ENCODE peak calls at places on chromosomes 12 and 14, in ten cellular contexts. H is A549; R is tibial artery; F is tibial nerve; V is CD8-positive, alpha-beta memory T cell; O is IMR-90; I is fibroblast of lung; W is astrocyte; P is esophagus squamous epithelium; Q is K562. B is an unnamed sample. For H3K9me3, the result is how much of the 10 kb centered on the place peaks cover.

GRCh38 chr14:77582511-77582910 is 33.9 kb downstream of the SPTLC2 start:
- DNase-seq in H (no peak), R (no peak), F (no peak), V (no peak), O (peak), I (no peak), W (no peak), P (no peak), Q (no peak), B (no peak)

GRCh38 chr14:95520346-95520745 is 3.9 kb upstream of the SYNE3 start:
- DNase-seq in H (no peak), R (no peak), F (no peak), V (no peak), O (no peak), I (no peak), W (no peak), P (no peak), Q (no peak), B (no peak)

GRCh38 chr12:88579572-88579940 is 715 bp downstream of the KITLG start:
- DNase-seq in H (peak), R (peak), F (peak), V (no peak), O (no peak), I (no peak), W (no peak), P (no peak), Q (no peak), B (no peak)

GRCh38 chr12:91845365-91845764 is 300.3 kb downstream of the BTG1 start:
- DNase-seq in H (no peak), R (no peak), F (no peak), V (no peak), O (no peak), I (no peak), W (no peak), P (no peak), Q (no peak), B (no peak)

GRCh38 chr12:13428538-13429265 is 232.2 kb downstream of the EMP1 start:
- DNase-seq in H (no peak), R (no peak), F (no peak), V (no peak), O (no peak), I (no peak), W (peak), P (no peak), Q (no peak), B (no peak)

GRCh38 chr14:100317897-100318808 is 5.0 kb upstream of the SLC25A47 start:
- DNase-seq in H (peak), R (peak), F (no peak), V (peak), O (peak), I (peak), W (peak), P (no peak), Q (peak), B (peak)

GRCh38 chr12:1740161-1740948 is 49.5 kb downstream of the ADIPOR2 start:
- DNase-seq in H (no peak), R (no peak), F (no peak), V (peak), O (no peak), I (no peak), W (no peak), P (no peak), Q (no peak), B (no peak)

GRCh38 chr14:22400590-22401259 is 188.3 kb downstream of the DAD1 start:
- DNase-seq in H (no peak), R (no peak), F (no peak), V (no peak), O (no peak), I (no peak), W (peak), P (no peak), Q (no peak), B (no peak)

GRCh38 chr14:61505815-61506809 is 184.7 kb downstream of the PRKCH start:
- DNase-seq in H (no peak), R (no peak), F (no peak), V (no peak), O (peak), I (peak), W (peak), P (no peak), Q (no peak), B (no peak)

GRCh38 chr12:11765817-11766794 is 116.6 kb downstream of the ETV6 start:
- DNase-seq in H (no peak), R (no peak), F (no peak), V (no peak), O (peak), I (peak), W (peak), P (no peak), Q (no peak), B (no peak)

GRCh38 chr12:105948331-105948730 is 190.4 kb downstream of the NUAK1 start:
- DNase-seq in H (no peak), R (peak), F (no peak), V (no peak), O (peak), I (peak), W (peak), P (no peak), Q (no peak), B (no peak)

GRCh38 chr12:111693818-111694217 is 8.0 kb downstream of the ACAD10 start:
- DNase-seq in H (no peak), R (no peak), F (no peak), V (no peak), O (no peak), I (no peak), W (no peak), P (no peak), Q (no peak), B (no peak)

GRCh38 chr14:39033371-39033770 is 69.7 kb downstream of the SEC23A start:
- DNase-seq in H (no peak), R (no peak), F (no peak), V (no peak), O (peak), I (no peak), W (peak), P (no peak), Q (no peak), B (no peak)

GRCh38 chr14:24339284-24340151 is at the start of gene RIPK3:
- DNase-seq in H (no peak), R (no peak), F (no peak), V (peak), O (no peak), I (no peak), W (no peak), P (no peak), Q (no peak), B (peak)

GRCh38 chr12:49541140-49541861 is 2.5 kb downstream of the KCNH3 start:
- DNase-seq in H (no peak), R (peak), F (no peak), V (no peak), O (no peak), I (no peak), W (no peak), P (no peak), Q (no peak), B (no peak)

GRCh38 chr12:52171950-52172512 is 19.8 kb downstream of the KRT80 start:
- DNase-seq in H (peak), R (no peak), F (no peak), V (no peak), O (peak), I (no peak), W (no peak), P (no peak), Q (no peak), B (no peak)

GRCh38 chr12:71157601-71158233 is at the start of gene TSPAN8:
- DNase-seq in H (no peak), R (no peak), F (no peak), V (no peak), O (no peak), I (no peak), W (no peak), P (no peak), Q (no peak), B (no peak)

GRCh38 chr12:80598004-80598606 is 109.3 kb upstream of the MYF6 start:
- DNase-seq in H (no peak), R (no peak), F (no peak), V (no peak), O (peak), I (peak), W (peak), P (no peak), Q (no peak), B (no peak)

GRCh38 chr14:91975763-91976162 is 28.3 kb upstream of the FBLN5 start:
- DNase-seq in H (no peak), R (no peak), F (no peak), V (no peak), O (no peak), I (no peak), W (no peak), P (no peak), Q (no peak), B (no peak)

GRCh38 chr12:27797301-27798025 is 17.4 kb upstream of the MANSC4 start:
- DNase-seq in H (no peak), R (no peak), F (no peak), V (no peak), O (no peak), I (no peak), W (no peak), P (no peak), Q (no peak), B (no peak)

GRCh38 chr12:10395390-10395998 is 5.7 kb upstream of the KLRK1 start:
- DNase-seq in H (peak), R (no peak), F (no peak), V (peak), O (peak), I (peak), W (peak), P (no peak), Q (no peak), B (no peak)

GRCh38 chr14:98112211-98112780 is 1159.7 kb downstream of the BCL11B start:
- DNase-seq in H (no peak), R (no peak), F (no peak), V (no peak), O (no peak), I (no peak), W (no peak), P (no peak), Q (no peak), B (no peak)

GRCh38 chr14:34365309-34365915 is 96.6 kb downstream of the SPTSSA start:
- DNase-seq in H (no peak), R (no peak), F (no peak), V (no peak), O (peak), I (peak), W (no peak), P (no peak), Q (no peak), B (no peak)

GRCh38 chr14:68638817-68639517 is 153.9 kb downstream of the ZFP36L1 start:
- DNase-seq in H (no peak), R (peak), F (no peak), V (no peak), O (no peak), I (no peak), W (no peak), P (no peak), Q (no peak), B (no peak)

GRCh38 chr14:82354126-82354525 is 820.5 kb upstream of the SEL1L start:
- DNase-seq in H (no peak), R (no peak), F (no peak), V (no peak), O (no peak), I (no peak), W (no peak), P (no peak), Q (no peak), B (no peak)
- H3K9me3 ChIP-seq in H (under half), R (under half), F (under half), V (under half), O (under half), I (under half), W (under half), P (under half), Q (under half), B (under half)

DNA sequence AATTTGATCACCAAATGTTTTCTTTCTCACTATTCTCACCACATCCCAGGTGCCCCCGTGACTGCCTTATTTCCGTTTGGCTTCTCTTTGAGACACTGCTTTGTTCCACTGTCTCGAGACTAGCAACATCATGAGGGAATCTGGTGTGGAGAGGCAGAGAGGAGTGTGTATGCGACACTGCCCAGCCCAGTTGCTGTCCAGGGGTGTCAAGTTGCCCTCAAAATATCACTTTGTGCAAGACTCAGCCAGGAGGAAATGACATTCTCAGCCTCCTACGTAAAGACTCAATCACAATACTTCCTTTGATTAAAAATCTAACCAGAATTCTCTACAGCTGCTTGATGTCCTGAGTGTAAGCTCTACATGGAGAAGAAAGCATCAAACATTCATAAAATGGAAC is 48.2 kb upstream of the EEA1 start:
- DNase-seq in H (no peak), R (no peak), F (no peak), V (no peak), O (no peak), I (no peak), W (no peak), P (no peak), Q (no peak), B (no peak)
- H3K9me3 ChIP-seq in H (under half), R (under half), F (under half), V (under half), O (under half), I (under half), W (under half), P (under half), Q (under half), B (under half)

DNA sequence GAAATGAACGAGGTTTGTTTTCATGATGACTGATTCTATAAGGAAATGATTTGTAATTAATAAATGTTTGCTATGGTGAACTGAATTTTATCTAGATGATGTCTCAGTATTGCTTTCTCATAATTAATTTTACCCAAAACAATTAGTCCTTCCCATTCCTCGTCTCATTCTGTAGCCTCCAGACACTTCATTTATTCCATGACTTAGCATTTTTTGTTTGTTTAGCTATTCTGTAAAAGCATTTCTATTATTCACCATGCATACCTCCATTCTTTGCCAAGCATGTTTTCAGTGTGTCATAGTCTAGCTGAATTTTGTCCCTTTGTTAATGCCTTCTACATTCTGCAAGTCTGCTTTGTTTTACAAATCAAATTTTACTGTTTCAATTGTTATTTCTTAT is 137.4 kb upstream of the RPL10L start:
- DNase-seq in H (no peak), R (no peak), F (no peak), V (no peak), O (no peak), I (no peak), W (no peak), P (no peak), Q (no peak), B (no peak)
- H3K9me3 ChIP-seq in H (under half), R (under half), F (under half), V (under half), O (under half), I (under half), W (under half), P (under half), Q (under half), B (under half)

DNA sequence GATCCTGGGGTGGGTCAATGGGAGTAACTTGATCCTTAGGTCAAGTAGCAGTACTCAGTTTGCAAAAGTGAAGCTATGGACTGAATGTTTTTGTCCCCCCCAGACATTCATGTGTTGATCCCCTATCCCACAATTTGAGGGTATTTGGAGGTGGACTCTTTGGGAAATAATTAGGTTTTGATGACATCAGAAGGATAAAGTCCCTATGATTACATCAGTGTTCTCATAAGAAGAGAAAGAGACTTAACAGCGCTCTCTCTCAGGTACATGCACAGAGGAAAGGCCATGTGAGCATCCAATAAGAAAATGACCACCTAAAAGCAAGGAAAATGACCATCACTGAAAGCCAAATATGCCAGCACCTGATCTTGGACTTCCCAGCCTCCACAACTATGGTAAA is 550.8 kb downstream of the FOXG1 start:
- DNase-seq in H (no peak), R (no peak), F (no peak), V (no peak), O (no peak), I (no peak), W (no peak), P (no peak), Q (no peak), B (no peak)
- H3K9me3 ChIP-seq in H (under half), R (under half), F (under half), V (under half), O (under half), I (under half), W (under half), P (under half), Q (under half), B (under half)

GRCh38 chr14:105888784-105889665 is 362.6 kb downstream of the TMEM121 start:
- DNase-seq in H (no peak), R (peak), F (peak), V (no peak), O (no peak), I (no peak), W (no peak), P (no peak), Q (no peak), B (peak)
- H3K9me3 ChIP-seq in H (under half), R (under half), F (under half), V (under half), O (under half), I (under half), W (under half), P (under half), Q (under half), B (under half)

GRCh38 chr12:90099288-90099687 is 390.6 kb upstream of the ATP2B1 start:
- DNase-seq in H (no peak), R (no peak), F (no peak), V (no peak), O (peak), I (peak), W (peak), P (no peak), Q (no peak), B (no peak)

GRCh38 chr12:90102957-90103652 is 394.5 kb upstream of the ATP2B1 start:
- DNase-seq in H (peak), R (no peak), F (no peak), V (peak), O (peak), I (peak), W (peak), P (no peak), Q (no peak), B (no peak)

GRCh38 chr12:90100619-90101018 is 392.0 kb upstream of the ATP2B1 start:
- DNase-seq in H (no peak), R (no peak), F (no peak), V (no peak), O (no peak), I (no peak), W (no peak), P (no peak), Q (no peak), B (no peak)

DNA sequence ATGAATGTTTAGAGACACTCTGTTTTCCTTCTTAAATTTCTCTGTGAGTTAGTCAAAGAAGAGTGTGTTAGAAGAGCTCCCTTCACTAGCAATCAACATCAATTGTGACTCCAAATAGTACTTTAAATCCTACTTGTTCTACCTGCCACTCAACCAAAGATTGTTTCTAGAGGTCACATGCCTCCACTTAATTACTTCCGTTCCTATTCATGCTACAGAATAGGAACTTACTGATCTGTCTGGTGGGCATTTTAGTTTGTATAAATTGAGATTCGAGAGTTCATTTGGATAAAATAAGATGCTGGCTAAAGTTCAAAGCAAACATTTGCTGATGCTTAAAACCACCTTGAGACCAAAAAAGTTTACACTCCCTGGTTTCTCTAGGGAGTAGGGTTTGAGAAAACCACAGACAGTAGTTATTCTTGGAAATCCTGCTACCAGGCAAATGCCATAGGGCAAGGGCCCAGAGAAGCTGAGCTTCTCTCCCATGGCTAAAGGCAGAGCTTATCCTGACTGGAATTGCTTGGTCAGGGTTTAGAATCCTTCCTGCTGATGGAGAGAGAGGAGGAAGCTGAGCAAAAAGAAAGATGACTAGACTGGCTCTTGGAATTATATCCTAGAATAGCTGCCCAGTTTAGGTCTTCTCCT is 389.6 kb upstream of the ATP2B1 start:
- DNase-seq in H (no peak), R (no peak), F (no peak), V (no peak), O (no peak), I (no peak), W (peak), P (no peak), Q (no peak), B (no peak)
- H3K9me3 ChIP-seq in H (under half), R (under half), F (under half), V (under half), O (under half), I (under half), W (under half), P (under half), Q (under half), B (under half)

DNA sequence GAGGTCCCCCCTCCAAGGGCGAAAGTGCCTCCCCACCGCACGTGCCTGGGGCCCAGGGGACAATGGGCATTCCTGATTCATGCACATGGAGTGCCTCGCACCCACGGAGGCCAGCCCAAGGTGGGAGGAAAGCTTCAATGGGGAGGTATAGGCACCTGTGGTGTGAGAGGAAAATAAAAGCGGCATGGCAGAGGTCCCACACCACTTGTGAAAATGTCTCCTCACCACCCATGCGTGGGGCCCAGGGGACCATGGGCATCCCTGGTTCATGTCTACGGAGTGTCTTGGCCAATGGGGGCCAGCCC is 384.7 kb downstream of the ALG10 start:
- DNase-seq in H (no peak), R (peak), F (peak), V (no peak), O (no peak), I (no peak), W (no peak), P (no peak), Q (no peak), B (peak)
- H3K9me3 ChIP-seq in H (under half), R (half or more), F (under half), V (under half), O (under half), I (under half), W (under half), P (half or more), Q (under half), B (under half)

DNA sequence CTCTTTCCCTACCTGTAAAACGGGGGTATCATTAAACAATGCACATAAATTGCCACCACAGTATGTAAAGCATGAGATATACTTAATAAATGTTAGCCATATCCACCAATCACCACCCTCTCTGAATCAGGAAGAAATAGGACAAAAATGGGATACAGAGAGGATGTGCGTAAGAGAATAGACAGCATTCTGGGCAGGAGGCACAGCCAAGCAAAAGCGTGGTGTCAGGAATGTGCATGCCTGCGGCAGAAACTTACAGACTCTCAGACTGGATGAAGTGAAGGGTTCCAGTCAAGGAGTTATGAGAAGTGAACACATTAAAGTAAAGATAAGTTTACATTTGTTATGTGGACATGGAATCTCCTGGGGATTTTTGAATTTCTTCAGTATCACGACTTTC is 121.7 kb upstream of the MDM1 start:
- DNase-seq in H (no peak), R (no peak), F (no peak), V (no peak), O (no peak), I (no peak), W (no peak), P (no peak), Q (no peak), B (no peak)
- H3K9me3 ChIP-seq in H (under half), R (under half), F (under half), V (under half), O (under half), I (under half), W (under half), P (under half), Q (under half), B (under half)

B was measured in T-helper 17 cell.